ENCODE peak calls at places on chromosome 3, in five cellular contexts. B is stimulated activated CD8-positive, alpha-beta memory T cell treated with anti-CD3 and anti-CD28 coated beads, Interleukin-15, amount 100 ng/mL, for 1 hour; P is BJ; Y is stimulated activated naive CD4-positive, alpha-beta T cell; V is GM12892. A is an unnamed sample.

GRCh38 chr3:11273945-11274344 is 1.7 kb downstream of the ATG7 start:
- DNase-seq in B (no peak), P (no peak), Y (no peak), V (no peak), A (no peak)

GRCh38 chr3:27943106-27943505 is 221.0 kb upstream of the EOMES start:
- DNase-seq in B (no peak), P (no peak), Y (no peak), V (no peak), A (no peak)

GRCh38 chr3:32470362-32470761 is 32.3 kb downstream of the CMTM6 start:
- DNase-seq in B (no peak), P (no peak), Y (no peak), V (no peak), A (no peak)

GRCh38 chr3:191316876-191317603 is 12.2 kb upstream of the CCDC50 start:
- DNase-seq in B (no peak), P (no peak), Y (no peak), V (no peak), A (no peak)

GRCh38 chr3:177295116-177295515 is 97.8 kb upstream of the TBL1XR1 start:
- DNase-seq in B (no peak), P (no peak), Y (no peak), V (no peak), A (no peak)

GRCh38 chr3:51982838-51983577 is at the start of gene ACY1:
- DNase-seq in B (peak), P (peak), Y (peak), V (peak), A (peak)

GRCh38 chr3:7682822-7683229 is 818.8 kb upstream of the LMCD1 start:
- DNase-seq in B (no peak), P (peak), Y (no peak), V (no peak), A (no peak)

GRCh38 chr3:170295586-170295985 is 61.9 kb upstream of the SKIL start:
- DNase-seq in B (no peak), P (no peak), Y (no peak), V (no peak), A (no peak)

GRCh38 chr3:135982404-135982761 is 16.9 kb downstream of the PPP2R3A start:
- DNase-seq in B (no peak), P (no peak), Y (no peak), V (no peak), A (no peak)

GRCh38 chr3:71784914-71785593 is at the start of gene PROK2:
- DNase-seq in B (no peak), P (no peak), Y (no peak), V (peak), A (peak)

GRCh38 chr3:143334231-143334630 is 214.7 kb downstream of the CHST2 start:
- DNase-seq in B (no peak), P (no peak), Y (no peak), V (no peak), A (no peak)

GRCh38 chr3:55269096-55269495 is 218.0 kb downstream of the WNT5A start:
- DNase-seq in B (no peak), P (no peak), Y (no peak), V (no peak), A (no peak)

GRCh38 chr3:63051920-63052319 is 176.7 kb upstream of the CADPS start:
- DNase-seq in B (no peak), P (no peak), Y (no peak), V (no peak), A (no peak)

GRCh38 chr3:196003611-196004010 is 78.3 kb downstream of the TFRC start:
- DNase-seq in B (no peak), P (no peak), Y (no peak), V (no peak), A (no peak)

GRCh38 chr3:184597783-184598182 is 36.2 kb downstream of the EPHB3 start:
- DNase-seq in B (no peak), P (no peak), Y (no peak), V (no peak), A (no peak)

GRCh38 chr3:141241248-141242034 is 9.8 kb downstream of the PXYLP1 start:
- DNase-seq in B (no peak), P (no peak), Y (no peak), V (no peak), A (peak)

GRCh38 chr3:101898752-101899169 is 49.4 kb downstream of the NFKBIZ start:
- DNase-seq in B (no peak), P (no peak), Y (no peak), V (no peak), A (no peak)

GRCh38 chr3:38354588-38355344 is 8.2 kb downstream of the XYLB start:
- DNase-seq in B (no peak), P (no peak), Y (no peak), V (no peak), A (no peak)

GRCh38 chr3:73547427-73548036 is 77.2 kb downstream of the PDZRN3 start:
- DNase-seq in B (no peak), P (peak), Y (no peak), V (no peak), A (no peak)

GRCh38 chr3:4746241-4746958 is 232.8 kb upstream of the BHLHE40 start:
- DNase-seq in B (no peak), P (peak), Y (no peak), V (no peak), A (no peak)

GRCh38 chr3:57627976-57628375 is 30.8 kb upstream of the ARF4 start:
- DNase-seq in B (no peak), P (no peak), Y (no peak), V (no peak), A (no peak)